ENCODE peak calls at places on chromosomes 4 and X, in five cellular contexts. W is ascending aorta, E is body of pancreas, N is A549, K is cardiac muscle cell. L is an unnamed sample.

GRCh38 chr4:98468744-98469143 is 189.7 kb downstream of the TSPAN5 start:
- DNase-seq in W (no peak), E (no peak), N (no peak), K (peak; percentile 78), L (no peak)

GRCh38 chrX:137427061-137427778 is 138.7 kb upstream of the ZIC3 start:
- DNase-seq in W (no peak), E (no peak), N (no peak), K (no peak), L (no peak)

GRCh38 chrX:1661048-1661921 is 46.4 kb downstream of the ASMT start:
- DNase-seq in W (peak; percentile 71), E (peak; percentile 72), N (peak; percentile 56), K (no peak), L (peak; percentile 87)

GRCh38 chrX:18899796-18900380 is 84.0 kb downstream of the PHKA2 start:
- DNase-seq in W (no peak), E (no peak), N (peak; percentile 58), K (peak; percentile 10), L (no peak)

GRCh38 chr4:118752551-118752950 is 67.4 kb downstream of the METTL14 start:
- DNase-seq in W (no peak), E (no peak), N (no peak), K (peak; percentile 38), L (no peak)

GRCh38 chr4:108620101-108620932 is at the start of gene RPL34:
- DNase-seq in W (peak; percentile 99), E (peak; percentile 99), N (peak; percentile 96), K (peak; percentile 99), L (peak; percentile 96)

GRCh38 chr4:566508-567295 is 9.4 kb downstream of the TMEM271 start:
- DNase-seq in W (no peak), E (no peak), N (no peak), K (no peak), L (no peak)

GRCh38 chr4:76688737-76689078 is 209.2 kb downstream of the SOWAHB start:
- DNase-seq in W (no peak), E (no peak), N (no peak), K (no peak), L (no peak)

GRCh38 chr4:36285784-36286480 is 4.5 kb downstream of the DTHD1 start:
- DNase-seq in W (no peak), E (peak; percentile 8), N (no peak), K (no peak), L (peak; percentile 81)

GRCh38 chr4:165384608-165385007 is 5.8 kb downstream of the CPE start:
- DNase-seq in W (no peak), E (no peak), N (no peak), K (peak; percentile 51), L (no peak)

GRCh38 chrX:9707306-9708015 is 58.2 kb downstream of the GPR143 start:
- DNase-seq in W (no peak), E (no peak), N (no peak), K (no peak), L (no peak)

GRCh38 chrX:139892512-139892911 is 40.3 kb downstream of the ATP11C start:
- DNase-seq in W (no peak), E (no peak), N (no peak), K (no peak), L (no peak)

GRCh38 chr4:113222431-113222979 is 173.1 kb downstream of the ANK2 start:
- DNase-seq in W (no peak), E (no peak), N (no peak), K (no peak), L (no peak)

GRCh38 chr4:189396435-189396834 is 544.2 kb upstream of the FRG1 start:
- DNase-seq in W (no peak), E (no peak), N (no peak), K (no peak), L (no peak)

GRCh38 chr4:24690436-24690835 is 104.9 kb upstream of the SOD3 start:
- DNase-seq in W (no peak), E (no peak), N (no peak), K (peak; percentile 86), L (no peak)

GRCh38 chr4:99859618-99860017 is 34.6 kb downstream of the LAMTOR3 start:
- DNase-seq in W (no peak), E (no peak), N (no peak), K (no peak), L (no peak)

GRCh38 chrX:13323241-13323640 is 3.4 kb upstream of the ATXN3L start:
- DNase-seq in W (no peak), E (no peak), N (no peak), K (no peak), L (no peak)

GRCh38 chrX:152588206-152588605 is 49.5 kb upstream of the GABRQ start:
- DNase-seq in W (no peak), E (no peak), N (no peak), K (no peak), L (no peak)

GRCh38 chr4:154732669-154733068 is 11.1 kb upstream of the LRAT start:
- DNase-seq in W (no peak), E (no peak), N (no peak), K (no peak), L (no peak)

GRCh38 chr4:121749225-121749624 is 15.7 kb downstream of the SMIM43 start:
- DNase-seq in W (no peak), E (no peak), N (no peak), K (no peak), L (no peak)

GRCh38 chr4:159298502-159298901 is 195.6 kb downstream of the RAPGEF2 start:
- DNase-seq in W (no peak), E (no peak), N (no peak), K (no peak), L (no peak)

GRCh38 chrX:34528081-34528480 is 129.0 kb downstream of the TMEM47 start:
- DNase-seq in W (no peak), E (no peak), N (no peak), K (no peak), L (no peak)

GRCh38 chr4:163391756-163392155 is 48.1 kb downstream of the NPY5R start:
- DNase-seq in W (no peak), E (no peak), N (no peak), K (peak; percentile 49), L (no peak)

GRCh38 chrX:69045616-69046345 is 119.5 kb downstream of the PJA1 start:
- DNase-seq in W (peak; percentile 24), E (no peak), N (no peak), K (no peak), L (no peak)

GRCh38 chrX:47358387-47359065 is 11.9 kb upstream of the ZNF157 start:
- DNase-seq in W (no peak), E (no peak), N (no peak), K (no peak), L (peak; percentile 62)

GRCh38 chr4:3418029-3418762 is 23.6 kb upstream of the HGFAC start:
- DNase-seq in W (no peak), E (no peak), N (no peak), K (no peak), L (no peak)

GRCh38 chrX:112163916-112164315 is 81.3 kb upstream of the TRPC5 start:
- DNase-seq in W (no peak), E (no peak), N (no peak), K (no peak), L (no peak)

GRCh38 chr4:121728798-121729226 is 32.0 kb upstream of the ANXA5 start:
- DNase-seq in W (no peak), E (no peak), N (peak; percentile 21), K (peak; percentile 57), L (no peak)

GRCh38 chrX:107675823-107676555 is 47.7 kb downstream of the PRPS1 start:
- DNase-seq in W (peak; percentile 78), E (peak; percentile 46), N (no peak), K (peak; percentile 80), L (peak; percentile 35)

GRCh38 chrX:107674480-107675364 is 46.4 kb downstream of the PRPS1 start:
- DNase-seq in W (peak; percentile 86), E (peak; percentile 73), N (no peak), K (peak; percentile 94), L (no peak)

GRCh38 chrX:107676559-107677378 is 48.5 kb downstream of the PRPS1 start:
- DNase-seq in W (peak; percentile 95), E (peak; percentile 86), N (peak; percentile 88), K (peak; percentile 96), L (peak; percentile 67)

GRCh38 chrX:107673933-107674479 is 45.7 kb downstream of the PRPS1 start:
- DNase-seq in W (peak; percentile 95), E (peak; percentile 85), N (no peak), K (peak; percentile 95), L (peak; percentile 97)

GRCh38 chrX:107675365-107675654 is 47.0 kb downstream of the PRPS1 start:
- DNase-seq in W (no peak), E (no peak), N (no peak), K (no peak), L (no peak)
- H3K4me1 ChIP-seq in W (peaks cover 31% of the 10 kb centered on the region), E (peaks cover 42% of the 10 kb centered on the region), N (peaks cover 40% of the 10 kb centered on the region), K (peaks cover 24% of the 10 kb centered on the region), L (peaks cover 65% of the 10 kb centered on the region)

DNA sequence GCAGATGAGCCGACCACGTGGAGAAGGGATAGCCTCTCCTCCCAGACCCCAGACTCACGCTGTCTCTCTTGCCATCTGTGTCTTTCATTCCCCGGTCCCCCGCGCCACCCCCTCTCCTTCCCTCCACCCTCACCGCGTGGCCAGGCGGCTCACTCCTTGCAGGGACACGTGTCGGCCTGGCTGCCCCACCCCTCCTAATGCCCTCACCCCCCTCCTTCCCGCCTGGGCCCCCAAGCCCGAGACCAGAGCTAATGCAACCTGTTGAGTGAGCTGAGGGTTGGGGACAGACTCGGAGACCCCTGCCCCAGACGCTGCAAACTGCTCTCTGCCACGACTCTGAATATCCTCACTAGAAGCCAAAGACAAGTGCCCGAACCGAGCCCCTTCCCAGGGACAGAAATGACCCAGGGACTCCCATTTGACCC is 1.8 kb downstream of the SLC38A5 start:
- DNase-seq in W (no peak), E (peak; percentile 69), N (no peak), K (no peak), L (peak; percentile 3)
- H3K27ac ChIP-seq in W (no peak overlapping the region), E (peak overlapping the region; percentile 82), N (no peak overlapping the region), K (no peak overlapping the region), L (peak overlapping the region; percentile 72)

DNA sequence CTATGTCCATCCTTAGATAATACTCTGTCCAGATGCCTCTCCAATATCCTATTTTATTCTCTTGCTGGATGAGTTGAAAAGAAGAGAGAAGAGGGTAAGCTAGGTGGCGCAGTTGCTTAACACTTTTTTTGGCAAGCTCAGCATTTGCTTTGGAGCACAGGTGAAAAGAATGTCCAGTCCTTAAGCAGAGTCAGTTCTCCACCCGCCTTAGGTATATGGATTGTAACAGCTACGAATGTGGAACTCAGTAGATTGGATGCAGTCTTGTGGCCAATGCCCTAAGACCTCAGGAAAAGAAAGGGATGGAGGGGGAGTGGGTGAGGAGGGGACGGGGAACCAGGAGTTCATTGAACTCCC is 208.4 kb downstream of the NWD2 start:
- DNase-seq in W (no peak), E (peak; percentile 88), N (peak; percentile 79), K (peak; percentile 78), L (peak; percentile 29)
- H3K4me3 ChIP-seq in W (peak overlapping the region; percentile 61), E (peak overlapping the region; percentile 36), N (peak overlapping the region; percentile 54), K (peak overlapping the region; percentile 48), L (peak overlapping the region; percentile 41)

DNA sequence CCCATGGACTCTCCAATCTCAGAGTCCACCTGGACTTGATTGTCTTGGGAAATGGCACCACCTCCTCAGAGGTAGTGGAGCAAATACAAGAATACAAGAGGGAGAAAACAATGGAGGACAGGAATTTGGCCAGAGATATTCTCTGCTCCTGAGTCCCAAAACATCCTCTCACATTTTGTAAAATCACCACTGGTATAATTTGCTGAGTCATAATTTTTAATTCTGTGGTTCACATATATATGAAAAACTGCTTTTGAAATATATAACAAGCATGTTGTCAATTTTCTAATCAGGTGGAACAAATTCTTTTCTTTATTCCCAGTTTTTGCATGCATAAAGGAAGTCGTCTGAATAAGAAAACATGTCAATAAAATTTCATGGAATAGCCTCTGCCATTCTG is 356.1 kb downstream of the AFF2 start:
- DNase-seq in W (no peak), E (no peak), N (no peak), K (no peak), L (no peak)
- H3K4me1 ChIP-seq in W (no peaks in the 10 kb centered on the region), E (no peaks in the 10 kb centered on the region), N (no peaks in the 10 kb centered on the region), K (no peaks in the 10 kb centered on the region), L (no peaks in the 10 kb centered on the region)

L was measured in CD4-positive, alpha-beta memory T cell.